ENCODE peak calls at places on chromosomes 1 and 21, in eight cellular contexts. H is Calu3, B is HFF-Myc, X is foreskin fibroblast, D is MM.1S, G is adrenal gland, V is upper lobe of right lung, O is IMR-90. U is an unnamed sample.

GRCh38 chr1:75233302-75233929 is 99.2 kb downstream of the LHX8 start:
- DNase-seq in O (peak), X (peak), G (no peak), H (peak), D (peak), B (peak), V (no peak), U (peak)

GRCh38 chr1:208475951-208476824 is 232.0 kb upstream of the PLXNA2 start:
- DNase-seq in V (no peak), O (no peak), B (no peak), H (no peak), X (peak), D (no peak), G (peak), U (no peak)

GRCh38 chr21:34807881-34808568 is 139.2 kb downstream of the CLIC6 start:
- DNase-seq in G (peak), V (no peak), O (peak), X (peak), H (peak), D (no peak), B (peak), U (no peak)

GRCh38 chr1:228986093-228986904 is 251.0 kb downstream of the RHOU start:
- DNase-seq in G (peak), D (no peak), X (peak), O (peak), B (no peak), H (no peak), V (no peak), U (no peak)

GRCh38 chr1:53376041-53376461 is 48.2 kb upstream of the LRP8 start:
- DNase-seq in O (no peak), X (no peak), B (no peak), G (peak), D (no peak), H (no peak), V (peak), U (no peak)

GRCh38 chr1:60573726-60574409 is 500.3 kb upstream of the C1orf87 start:
- DNase-seq in G (no peak), H (peak), X (peak), D (no peak), V (no peak), O (no peak), B (peak), U (no peak)

GRCh38 chr1:23478896-23479790 is 4.8 kb downstream of the ASAP3 start:
- DNase-seq in X (peak), G (peak), H (peak), O (peak), D (no peak), B (no peak), V (peak), U (no peak)

GRCh38 chr1:153750026-153750995 is 22.5 kb downstream of the INTS3 start:
- DNase-seq in X (peak), H (no peak), B (no peak), V (no peak), G (no peak), D (no peak), O (no peak), U (peak)

GRCh38 chr1:151509350-151510019 is 1.7 kb upstream of the CGN start:
- DNase-seq in X (no peak), B (no peak), D (no peak), O (no peak), G (no peak), V (no peak), H (peak), U (no peak)

GRCh38 chr1:39957299-39958020 is 2.5 kb downstream of the MFSD2A start:
- DNase-seq in V (no peak), B (no peak), X (peak), O (peak), G (no peak), D (no peak), H (no peak), U (no peak)

GRCh38 chr1:64948905-64949833 is 17.2 kb downstream of the JAK1 start:
- DNase-seq in B (no peak), O (no peak), H (peak), G (no peak), X (peak), D (no peak), V (no peak), U (no peak)

GRCh38 chr1:207404849-207405525 is 49.1 kb upstream of the CR2 start:
- DNase-seq in D (peak), O (peak), H (peak), G (no peak), V (no peak), X (peak), B (peak), U (no peak)

GRCh38 chr1:207401578-207401977 is 52.5 kb upstream of the CR2 start:
- DNase-seq in D (no peak), G (no peak), H (no peak), X (no peak), V (no peak), B (no peak), O (no peak), U (no peak)

GRCh38 chr1:207407655-207408256 is 46.4 kb upstream of the CR2 start:
- DNase-seq in D (no peak), O (peak), H (no peak), X (peak), B (no peak), G (no peak), V (no peak), U (no peak)

GRCh38 chr1:207402744-207403143 is 51.4 kb upstream of the CR2 start:
- DNase-seq in B (no peak), H (no peak), X (no peak), O (no peak), G (no peak), D (no peak), V (no peak), U (no peak)

DNA sequence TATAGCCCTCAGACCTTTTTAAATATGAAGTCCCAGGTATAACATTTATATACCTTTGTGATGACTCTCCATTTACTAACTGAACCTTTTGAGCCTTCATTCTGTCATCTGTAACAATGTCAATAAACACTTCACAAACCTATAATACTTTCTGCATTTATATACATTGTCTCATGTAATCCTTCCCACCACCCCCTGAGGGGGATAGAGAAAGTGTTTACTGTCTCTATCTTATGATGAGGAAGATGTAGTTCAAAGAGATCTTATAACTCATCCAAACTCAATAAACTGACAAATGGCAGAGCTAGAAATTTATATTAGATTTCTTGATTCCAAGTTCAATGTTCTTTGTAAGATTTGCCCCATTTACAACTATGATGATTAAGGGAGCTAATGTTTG is 48.3 kb upstream of the CR2 start:
- DNase-seq in D (no peak), B (no peak), V (no peak), X (no peak), H (no peak), O (no peak), G (no peak), U (no peak)
- TF ChIP-seq CTCF in D (no peak), B (no peak), V (no peak), X (no peak), H (no peak), O (no peak), G (no peak), U (no peak)

DNA sequence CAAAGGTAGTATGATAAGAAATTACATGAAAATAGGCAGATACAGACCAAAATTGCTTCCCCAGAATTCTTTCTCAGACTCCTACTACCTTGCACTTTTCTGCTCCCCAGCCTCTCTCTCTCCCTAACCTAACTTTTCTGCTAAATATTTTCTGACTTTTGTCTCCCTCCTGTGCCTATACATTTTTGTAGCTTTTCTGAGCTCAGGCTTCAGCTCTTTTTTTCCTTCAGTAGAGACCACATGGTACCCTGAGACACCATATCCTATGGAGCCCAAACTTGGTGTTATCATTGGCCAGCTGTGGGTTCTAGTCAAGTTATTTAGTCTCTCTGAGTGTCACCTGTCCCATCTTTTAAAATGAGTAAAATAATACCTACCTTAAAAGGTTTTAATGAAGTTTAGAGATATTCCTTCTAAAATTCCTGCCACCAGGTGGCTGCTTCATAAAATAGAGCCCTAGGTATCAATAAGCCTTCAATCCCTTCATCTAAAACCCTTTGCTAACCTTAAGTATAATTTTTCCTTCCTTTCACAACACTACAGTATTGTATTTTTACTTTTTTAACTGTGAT is 237.7 kb upstream of the DUSP10 start:
- DNase-seq in X (no peak), D (no peak), G (no peak), H (no peak), O (no peak), B (no peak), V (no peak), U (no peak)
- TF ChIP-seq CTCF in X (peak), D (peak), G (no peak), H (peak), O (peak), B (peak), V (no peak), U (peak)

GRCh38 chr1:243973169-243973568 is 77.9 kb upstream of the ZBTB18 start:
- DNase-seq in V (no peak), B (no peak), O (no peak), G (no peak), H (no peak), X (no peak), D (no peak), U (no peak)
- TF ChIP-seq CTCF in V (no peak), B (peak), O (no peak), G (no peak), H (no peak), X (no peak), D (no peak), U (no peak)

GRCh38 chr1:230220478-230220877 is 153.4 kb downstream of the GALNT2 start:
- DNase-seq in D (no peak), O (no peak), B (no peak), X (no peak), H (no peak), G (no peak), V (no peak), U (no peak)
- TF ChIP-seq CTCF in D (no peak), O (no peak), B (no peak), X (no peak), H (no peak), G (no peak), V (no peak), U (peak)

DNA sequence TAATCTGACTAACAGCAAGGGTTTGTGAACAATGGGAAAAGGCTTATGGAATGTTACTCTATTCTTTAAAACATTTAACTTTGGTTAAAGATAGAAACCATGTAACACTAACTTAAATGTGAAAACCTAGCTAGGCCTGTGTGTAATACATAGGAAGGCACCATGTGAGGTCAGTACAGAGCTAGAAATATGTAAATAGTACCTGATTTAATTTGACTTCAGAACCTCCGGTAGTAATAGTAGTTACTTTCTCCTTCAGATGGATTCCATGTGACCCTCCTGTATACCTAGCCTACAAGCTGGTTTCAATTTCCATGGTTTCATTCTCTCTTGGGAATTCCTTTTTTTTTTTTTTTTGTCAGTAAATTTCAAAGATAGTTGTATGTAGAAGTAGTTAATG is 1.3 kb downstream of the MTF2 start:
- DNase-seq in H (no peak), X (peak), V (no peak), D (peak), B (peak), O (peak), G (no peak), U (no peak)
- TF ChIP-seq CTCF in H (no peak), X (peak), V (peak), D (peak), B (peak), O (peak), G (peak), U (no peak)

DNA sequence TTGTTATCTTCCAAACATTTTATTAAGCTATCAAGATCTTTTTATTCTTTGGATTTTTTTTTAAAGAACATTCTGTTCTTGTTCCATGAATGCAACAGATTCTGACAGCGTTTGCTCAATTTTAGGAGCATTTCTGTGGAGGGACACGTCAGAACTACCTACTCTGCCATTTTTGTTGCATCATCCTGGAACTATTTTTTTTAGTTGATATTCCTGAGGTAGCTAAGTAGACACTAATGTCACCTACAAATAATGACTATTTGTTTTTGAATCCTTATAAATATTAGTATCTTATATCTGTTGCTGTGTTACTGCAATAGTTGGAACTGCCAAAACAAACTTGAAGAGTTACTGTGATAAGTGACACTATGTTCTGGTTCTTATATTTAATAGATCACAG is 57.2 kb downstream of the DNAI4 start:
- DNase-seq in X (no peak), D (no peak), G (no peak), V (no peak), H (no peak), O (no peak), B (no peak), U (no peak)
- TF ChIP-seq CTCF in X (no peak), D (no peak), G (no peak), V (no peak), H (no peak), O (no peak), B (no peak), U (no peak)

GRCh38 chr1:156124557-156125483 is 10.3 kb downstream of the LMNA start:
- DNase-seq in B (no peak), O (no peak), G (peak), X (peak), V (peak), H (peak), D (no peak), U (no peak)

GRCh38 chr1:156121441-156121840 is 6.9 kb downstream of the LMNA start:
- DNase-seq in B (no peak), G (no peak), D (no peak), V (no peak), H (no peak), X (no peak), O (no peak), U (no peak)

GRCh38 chr1:156122519-156123355 is 8.2 kb downstream of the LMNA start:
- DNase-seq in D (no peak), H (peak), V (peak), O (peak), B (no peak), G (peak), X (peak), U (no peak)

GRCh38 chr1:156122086-156122485 is 7.6 kb downstream of the LMNA start:
- DNase-seq in H (no peak), D (no peak), B (no peak), G (no peak), V (no peak), O (no peak), X (no peak), U (no peak)

DNA sequence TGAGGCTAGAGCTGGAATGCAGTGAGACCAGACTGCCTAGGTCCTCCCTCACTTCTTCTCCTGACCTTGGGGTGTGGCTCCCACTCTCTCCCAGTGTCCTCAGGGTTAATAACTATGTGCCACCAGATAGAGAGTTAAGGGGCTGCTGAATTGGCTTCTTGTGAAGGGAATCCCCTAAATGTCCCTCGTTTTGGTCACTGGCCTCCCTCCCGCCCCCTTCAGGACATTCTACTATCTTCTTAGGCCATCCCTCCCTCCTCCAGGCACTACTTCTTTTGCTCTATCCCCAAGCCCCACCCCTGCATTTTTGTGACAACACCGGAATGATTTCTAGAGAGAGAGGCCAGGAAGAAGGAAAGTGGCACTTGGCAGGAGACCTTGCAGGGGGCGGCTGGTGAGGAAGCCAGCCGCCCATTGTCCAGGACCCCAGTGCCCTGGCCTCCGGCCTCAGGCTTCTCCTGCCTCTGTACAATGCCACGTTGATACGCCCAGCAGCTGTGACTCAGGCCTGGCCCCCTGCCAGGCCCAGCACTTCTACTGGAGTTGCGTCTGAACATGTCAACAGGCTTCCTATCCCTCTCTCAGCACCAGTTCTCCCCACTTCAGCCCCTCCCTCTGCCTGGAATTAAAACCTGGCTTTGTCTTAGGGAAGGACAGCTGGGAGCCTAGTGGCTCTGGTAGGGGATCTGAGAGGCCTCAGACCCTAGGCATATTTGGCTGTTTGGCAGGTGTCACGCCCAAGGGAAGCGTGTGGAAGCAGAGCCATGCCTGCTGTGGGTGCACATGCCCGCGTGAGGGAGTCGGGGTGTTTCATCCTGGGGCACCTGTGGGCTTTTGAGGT is 9.1 kb downstream of the LMNA start:
- DNase-seq in G (peak), D (no peak), V (peak), B (peak), H (peak), X (peak), O (peak), U (peak)
- TF ChIP-seq CTCF in G (no peak), D (peak), V (peak), B (peak), H (peak), X (peak), O (peak), U (peak)

GRCh38 chr1:104136621-104137020 is 386.9 kb downstream of the AMY1C start:
- DNase-seq in B (no peak), H (no peak), V (no peak), G (no peak), X (no peak), D (no peak), O (no peak), U (no peak)

GRCh38 chr1:104132386-104132973 is 382.8 kb downstream of the AMY1C start:
- DNase-seq in G (no peak), O (peak), D (peak), B (no peak), X (peak), H (peak), V (no peak), U (peak)
- TF ChIP-seq CTCF in G (no peak), O (no peak), D (peak), B (no peak), X (no peak), H (no peak), V (peak), U (peak)

DNA sequence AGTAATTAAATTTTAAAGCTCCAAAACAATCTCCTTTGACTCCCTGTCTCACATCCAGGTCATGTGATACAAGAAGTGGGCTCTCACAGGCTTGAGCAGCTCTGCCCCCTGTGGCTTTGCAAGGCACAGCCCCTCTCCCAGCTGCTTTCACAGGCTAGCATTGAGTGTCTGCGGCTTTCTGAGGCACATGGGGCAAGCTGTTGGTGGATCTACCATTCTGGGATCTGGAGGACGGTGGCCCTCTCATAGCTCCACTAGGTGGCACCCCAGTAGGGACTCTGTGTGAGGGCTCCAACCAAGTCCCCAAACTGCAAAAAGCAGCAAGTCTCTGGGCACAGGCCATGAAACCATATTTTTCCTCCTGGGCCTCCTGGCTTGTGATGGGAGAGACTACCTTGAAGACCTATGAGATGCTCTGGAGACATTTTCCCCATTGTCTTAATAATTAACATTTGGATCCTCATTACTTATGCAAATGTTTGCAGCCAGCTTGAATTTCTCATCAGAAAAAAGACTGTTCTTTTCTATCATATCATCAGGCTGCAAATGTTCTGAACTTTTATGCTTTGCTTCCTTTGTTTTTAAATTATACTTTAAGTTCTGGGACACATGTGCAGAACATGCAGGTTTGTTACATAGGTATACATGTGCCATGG is 554.1 kb upstream of the OLFM3 start:
- DNase-seq in V (no peak), X (peak), H (no peak), D (peak), G (peak), B (peak), O (peak), U (peak)
- TF ChIP-seq CTCF in V (peak), X (peak), H (no peak), D (no peak), G (no peak), B (peak), O (peak), U (no peak)